ENCODE peak calls at places on chromosomes 16 and 17, in eight cellular contexts. One of them, this sample, is unnamed.
A peak's percentile ranks its signal among the peaks of the same experiment; 100 is the strongest.

GRCh38 chr17:83103200-83103937 is 24.0 kb downstream of the METRNL start:
- DNase-seq in H1: no peak
- DNase-seq in heart right ventricle: peak; percentile 70
- DNase-seq in H9: peak; percentile 71
- DNase-seq in CD4-positive, alpha-beta T cell: no peak
- DNase-seq in omental fat pad: no peak
- DNase-seq in MCF 10A: peak; percentile 69
- DNase-seq in prostate gland: peak; percentile 40
- DNase-seq in this sample: no peak

GRCh38 chr17:42345396-42346078 is 42.7 kb downstream of the STAT3 start:
- DNase-seq in H1: no peak
- DNase-seq in heart right ventricle: no peak
- DNase-seq in H9: no peak
- DNase-seq in CD4-positive, alpha-beta T cell: no peak
- DNase-seq in omental fat pad: no peak
- DNase-seq in MCF 10A: no peak
- DNase-seq in prostate gland: no peak
- DNase-seq in this sample: no peak

GRCh38 chr17:44887016-44887415 is 12.2 kb downstream of the EFTUD2 start:
- DNase-seq in H1: no peak
- DNase-seq in heart right ventricle: no peak
- DNase-seq in H9: no peak
- DNase-seq in CD4-positive, alpha-beta T cell: no peak
- DNase-seq in omental fat pad: no peak
- DNase-seq in MCF 10A: no peak
- DNase-seq in prostate gland: no peak
- DNase-seq in this sample: no peak

GRCh38 chr16:1989826-1990335 is at the start of gene SYNGR3:
- DNase-seq in H1: peak; percentile 72
- DNase-seq in heart right ventricle: no peak
- DNase-seq in H9: no peak
- DNase-seq in CD4-positive, alpha-beta T cell: no peak
- DNase-seq in omental fat pad: no peak
- DNase-seq in MCF 10A: no peak
- DNase-seq in prostate gland: no peak
- DNase-seq in this sample: no peak

GRCh38 chr16:23587726-23588125 is 8.4 kb downstream of the NDUFAB1 start:
- DNase-seq in H1: no peak
- DNase-seq in heart right ventricle: no peak
- DNase-seq in H9: no peak
- DNase-seq in CD4-positive, alpha-beta T cell: no peak
- DNase-seq in omental fat pad: no peak
- DNase-seq in MCF 10A: no peak
- DNase-seq in prostate gland: no peak
- DNase-seq in this sample: no peak

GRCh38 chr16:47317465-47318240 is 143.2 kb downstream of the ITFG1 start:
- DNase-seq in H1: no peak
- DNase-seq in heart right ventricle: no peak
- DNase-seq in H9: no peak
- DNase-seq in CD4-positive, alpha-beta T cell: no peak
- DNase-seq in omental fat pad: no peak
- DNase-seq in MCF 10A: no peak
- DNase-seq in prostate gland: no peak
- DNase-seq in this sample: no peak

GRCh38 chr17:78697122-78697845 is 84.8 kb downstream of the CYTH1 start:
- DNase-seq in H1: no peak
- DNase-seq in heart right ventricle: no peak
- DNase-seq in H9: no peak
- DNase-seq in CD4-positive, alpha-beta T cell: no peak
- DNase-seq in omental fat pad: no peak
- DNase-seq in MCF 10A: peak; percentile 23
- DNase-seq in prostate gland: no peak
- DNase-seq in this sample: no peak

GRCh38 chr16:90018297-90019200 is 707 bp downstream of the DBNDD1 start:
- DNase-seq in H1: peak; percentile 77
- DNase-seq in heart right ventricle: no peak
- DNase-seq in H9: peak; percentile 57
- DNase-seq in CD4-positive, alpha-beta T cell: no peak
- DNase-seq in omental fat pad: no peak
- DNase-seq in MCF 10A: peak; percentile 23
- DNase-seq in prostate gland: peak; percentile 30
- DNase-seq in this sample: no peak

GRCh38 chr17:7440823-7441174 is 1.5 kb downstream of the FGF11 start:
- DNase-seq in H1: no peak
- DNase-seq in heart right ventricle: peak; percentile 41
- DNase-seq in H9: peak; percentile 79
- DNase-seq in CD4-positive, alpha-beta T cell: no peak
- DNase-seq in omental fat pad: no peak
- DNase-seq in MCF 10A: peak; percentile 58
- DNase-seq in prostate gland: no peak
- DNase-seq in this sample: peak; percentile 47

GRCh38 chr17:78000351-78000750 is 41.8 kb downstream of the TNRC6C start:
- DNase-seq in H1: no peak
- DNase-seq in heart right ventricle: no peak
- DNase-seq in H9: no peak
- DNase-seq in CD4-positive, alpha-beta T cell: no peak
- DNase-seq in omental fat pad: no peak
- DNase-seq in MCF 10A: no peak
- DNase-seq in prostate gland: no peak
- DNase-seq in this sample: no peak

GRCh38 chr16:12780467-12780866 is 23.2 kb downstream of the CPPED1 start:
- DNase-seq in H1: no peak
- DNase-seq in heart right ventricle: no peak
- DNase-seq in H9: no peak
- DNase-seq in CD4-positive, alpha-beta T cell: no peak
- DNase-seq in omental fat pad: no peak
- DNase-seq in MCF 10A: no peak
- DNase-seq in prostate gland: no peak
- DNase-seq in this sample: no peak

GRCh38 chr16:83105279-83106077 is 478.7 kb downstream of the CDH13 start:
- DNase-seq in H1: no peak
- DNase-seq in heart right ventricle: no peak
- DNase-seq in H9: no peak
- DNase-seq in CD4-positive, alpha-beta T cell: no peak
- DNase-seq in omental fat pad: no peak
- DNase-seq in MCF 10A: peak; percentile 21
- DNase-seq in prostate gland: no peak
- DNase-seq in this sample: no peak

GRCh38 chr17:68398731-68399637 is 58.3 kb downstream of the WIPI1 start:
- DNase-seq in H1: peak; percentile 79
- DNase-seq in heart right ventricle: peak; percentile 59
- DNase-seq in H9: peak; percentile 81
- DNase-seq in CD4-positive, alpha-beta T cell: no peak
- DNase-seq in omental fat pad: no peak
- DNase-seq in MCF 10A: peak; percentile 82
- DNase-seq in prostate gland: peak; percentile 59
- DNase-seq in this sample: peak; percentile 55

GRCh38 chr17:11909348-11909747 is 87.9 kb downstream of the ZNF18 start:
- DNase-seq in H1: peak; percentile 57
- DNase-seq in heart right ventricle: no peak
- DNase-seq in H9: peak; percentile 62
- DNase-seq in CD4-positive, alpha-beta T cell: no peak
- DNase-seq in omental fat pad: no peak
- DNase-seq in MCF 10A: no peak
- DNase-seq in prostate gland: no peak
- DNase-seq in this sample: no peak

GRCh38 chr16:19130852-19131808 is 17.4 kb downstream of the ITPRIPL2 start:
- DNase-seq in H1: no peak
- DNase-seq in heart right ventricle: peak; percentile 80
- DNase-seq in H9: no peak
- DNase-seq in CD4-positive, alpha-beta T cell: no peak
- DNase-seq in omental fat pad: no peak
- DNase-seq in MCF 10A: peak; percentile 69
- DNase-seq in prostate gland: peak; percentile 31
- DNase-seq in this sample: no peak

GRCh38 chr17:48513097-48513496 is 17.7 kb downstream of the HOXB1 start:
- DNase-seq in H1: no peak
- DNase-seq in heart right ventricle: no peak
- DNase-seq in H9: no peak
- DNase-seq in CD4-positive, alpha-beta T cell: no peak
- DNase-seq in omental fat pad: no peak
- DNase-seq in MCF 10A: no peak
- DNase-seq in prostate gland: no peak
- DNase-seq in this sample: no peak

GRCh38 chr17:18184143-18185007 is 747 bp downstream of the ALKBH5 start:
- DNase-seq in H1: peak; percentile 65
- DNase-seq in heart right ventricle: peak; percentile 38
- DNase-seq in H9: peak; percentile 61
- DNase-seq in CD4-positive, alpha-beta T cell: peak; percentile 56
- DNase-seq in omental fat pad: peak; percentile 57
- DNase-seq in MCF 10A: peak; percentile 33
- DNase-seq in prostate gland: peak; percentile 27
- DNase-seq in this sample: no peak

GRCh38 chr17:76920364-76921139 is 52.3 kb downstream of the MGAT5B start:
- DNase-seq in H1: no peak
- DNase-seq in heart right ventricle: no peak
- DNase-seq in H9: no peak
- DNase-seq in CD4-positive, alpha-beta T cell: no peak
- DNase-seq in omental fat pad: no peak
- DNase-seq in MCF 10A: no peak
- DNase-seq in prostate gland: no peak
- DNase-seq in this sample: no peak

GRCh38 chr17:82837586-82838320 is 2.1 kb downstream of the ZNF750 start:
- DNase-seq in H1: no peak
- DNase-seq in heart right ventricle: no peak
- DNase-seq in H9: no peak
- DNase-seq in CD4-positive, alpha-beta T cell: no peak
- DNase-seq in omental fat pad: no peak
- DNase-seq in MCF 10A: no peak
- DNase-seq in prostate gland: no peak
- DNase-seq in this sample: no peak

GRCh38 chr17:74748279-74748528 is 224 bp upstream of the NHERF1 start:
- DNase-seq in H1: no peak
- DNase-seq in heart right ventricle: no peak
- DNase-seq in H9: peak; percentile 98
- DNase-seq in CD4-positive, alpha-beta T cell: no peak
- DNase-seq in omental fat pad: no peak
- DNase-seq in MCF 10A: no peak
- DNase-seq in prostate gland: no peak
- DNase-seq in this sample: no peak
- TF ChIP-seq CTCF in H1: no peak
- TF ChIP-seq CTCF in heart right ventricle: peak; percentile 36
- TF ChIP-seq CTCF in H9: no peak
- TF ChIP-seq CTCF in CD4-positive, alpha-beta T cell: no peak
- TF ChIP-seq CTCF in omental fat pad: no peak
- TF ChIP-seq CTCF in MCF 10A: no peak
- TF ChIP-seq CTCF in prostate gland: no peak
- TF ChIP-seq CTCF in this sample: no peak

DNA sequence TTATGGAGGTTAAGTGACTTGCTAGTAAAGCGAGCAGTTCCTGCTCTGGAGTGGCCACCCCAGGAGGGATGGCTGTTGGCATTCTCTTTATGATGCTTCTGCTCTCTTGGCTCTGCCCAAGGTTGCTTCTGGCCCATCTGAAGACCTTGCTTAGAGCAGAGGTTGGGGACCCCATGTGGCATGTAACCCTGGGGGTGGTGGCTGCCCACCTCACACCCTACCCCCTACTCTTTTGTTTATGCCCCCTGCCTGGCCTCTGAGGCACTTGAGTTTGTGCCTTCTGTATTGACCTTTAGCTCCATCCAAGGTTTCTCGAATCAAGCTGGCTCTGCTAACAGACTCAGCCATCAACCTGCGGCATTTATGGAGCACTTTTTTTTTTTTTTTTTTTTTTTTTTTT is 214.6 kb downstream of the MSI2 start:
- DNase-seq in H1: no peak
- DNase-seq in heart right ventricle: no peak
- DNase-seq in H9: no peak
- DNase-seq in CD4-positive, alpha-beta T cell: no peak
- DNase-seq in omental fat pad: no peak
- DNase-seq in MCF 10A: no peak
- DNase-seq in prostate gland: no peak
- DNase-seq in this sample: no peak
- TF ChIP-seq CTCF in H1: no peak
- TF ChIP-seq CTCF in heart right ventricle: no peak
- TF ChIP-seq CTCF in H9: no peak
- TF ChIP-seq CTCF in CD4-positive, alpha-beta T cell: no peak
- TF ChIP-seq CTCF in omental fat pad: no peak
- TF ChIP-seq CTCF in MCF 10A: no peak
- TF ChIP-seq CTCF in prostate gland: no peak
- TF ChIP-seq CTCF in this sample: no peak

GRCh38 chr16:87126403-87127025 is 190.7 kb downstream of the C16orf95 start:
- DNase-seq in H1: no peak
- DNase-seq in heart right ventricle: no peak
- DNase-seq in H9: no peak
- DNase-seq in CD4-positive, alpha-beta T cell: no peak
- DNase-seq in omental fat pad: no peak
- DNase-seq in MCF 10A: no peak
- DNase-seq in prostate gland: no peak
- DNase-seq in this sample: no peak
- TF ChIP-seq CTCF in H1: no peak
- TF ChIP-seq CTCF in heart right ventricle: no peak
- TF ChIP-seq CTCF in H9: no peak
- TF ChIP-seq CTCF in CD4-positive, alpha-beta T cell: no peak
- TF ChIP-seq CTCF in omental fat pad: no peak
- TF ChIP-seq CTCF in MCF 10A: no peak
- TF ChIP-seq CTCF in prostate gland: no peak
- TF ChIP-seq CTCF in this sample: no peak

GRCh38 chr17:35088911-35089845 is 25.7 kb upstream of the RFFL start:
- DNase-seq in H1: peak; percentile 90
- DNase-seq in heart right ventricle: peak; percentile 85
- DNase-seq in H9: peak; percentile 93
- DNase-seq in CD4-positive, alpha-beta T cell: peak; percentile 81
- DNase-seq in omental fat pad: peak; percentile 65
- DNase-seq in MCF 10A: peak; percentile 83
- DNase-seq in prostate gland: peak; percentile 86
- DNase-seq in this sample: peak; percentile 79
- TF ChIP-seq CTCF in H1: peak; percentile 83
- TF ChIP-seq CTCF in heart right ventricle: peak; percentile 92
- TF ChIP-seq CTCF in H9: peak; percentile 77
- TF ChIP-seq CTCF in CD4-positive, alpha-beta T cell: peak; percentile 72
- TF ChIP-seq CTCF in omental fat pad: peak; percentile 79
- TF ChIP-seq CTCF in MCF 10A: peak; percentile 72
- TF ChIP-seq CTCF in prostate gland: peak; percentile 95
- TF ChIP-seq CTCF in this sample: peak; percentile 84